ENCODE peak calls at places on chromosomes 12 and 14, in four cellular contexts. B is body of pancreas, I is A549, Q is HCT116. W is an unnamed sample. For H3K4me1, the result is how much of the 10 kb centered on the place peaks cover.

GRCh38 chr12:119819322-119819721 is 57.8 kb downstream of the CIT start:
- DNase-seq in B (no peak), I (no peak), Q (no peak), W (no peak)

GRCh38 chr12:75447695-75448393 is 32.7 kb upstream of the GLIPR1 start:
- DNase-seq in B (no peak), I (no peak), Q (no peak), W (no peak)

GRCh38 chr12:94134226-94134795 is 14.1 kb upstream of the PLXNC1 start:
- DNase-seq in B (no peak), I (peak), Q (peak), W (no peak)

GRCh38 chr12:100403446-100403845 is 46.6 kb downstream of the SLC17A8 start:
- DNase-seq in B (no peak), I (peak), Q (no peak), W (no peak)

GRCh38 chr12:125272252-125272980 is 207.2 kb downstream of the AACS start:
- DNase-seq in B (no peak), I (no peak), Q (no peak), W (no peak)

GRCh38 chr14:32514236-32514635 is 185.1 kb downstream of the AKAP6 start:
- DNase-seq in B (no peak), I (peak), Q (no peak), W (no peak)

GRCh38 chr12:131642101-131642540 is 68.8 kb upstream of the SFSWAP start:
- DNase-seq in B (no peak), I (peak), Q (peak), W (no peak)

GRCh38 chr12:89671469-89671868 is 37.2 kb downstream of the ATP2B1 start:
- DNase-seq in B (no peak), I (no peak), Q (no peak), W (no peak)

GRCh38 chr12:77113971-77114370 is 48.6 kb upstream of the E2F7 start:
- DNase-seq in B (no peak), I (no peak), Q (no peak), W (no peak)

GRCh38 chr12:110744176-110744575 is 1.5 kb upstream of the PPP1CC start:
- DNase-seq in B (peak), I (peak), Q (no peak), W (no peak)

GRCh38 chr12:39000370-39000769 is 95.0 kb upstream of the CPNE8 start:
- DNase-seq in B (no peak), I (no peak), Q (no peak), W (no peak)

GRCh38 chr14:59208224-59208814 is 19.9 kb downstream of the DAAM1 start:
- DNase-seq in B (no peak), I (no peak), Q (no peak), W (no peak)
- H3K4me1 ChIP-seq in B (under half), I (under half), Q (under half), W (under half)

DNA sequence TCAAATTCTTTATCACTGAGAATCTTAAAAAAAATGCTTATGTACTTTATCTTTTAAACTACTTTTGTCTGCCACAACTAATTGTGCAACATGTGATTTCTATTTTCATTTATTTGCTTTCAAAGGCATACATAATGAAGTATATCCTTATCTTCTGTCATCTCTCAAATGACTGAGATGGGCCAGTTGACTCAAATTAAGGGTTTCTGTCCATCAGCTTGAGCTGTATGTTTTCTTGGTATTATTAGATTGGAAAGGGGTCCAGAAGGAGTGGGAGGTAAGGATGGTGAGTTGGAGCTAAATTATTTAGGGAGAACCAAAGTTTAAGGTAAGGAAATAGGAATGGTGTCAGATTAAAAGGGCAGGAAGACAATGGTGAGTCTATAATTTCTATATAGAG is 408.4 kb upstream of the SEL1L start:
- DNase-seq in B (no peak), I (no peak), Q (no peak), W (no peak)
- TF ChIP-seq POLR2A in B (no peak), I (no peak), Q (no peak), W (no peak)

GRCh38 chr14:23605931-23606585 is 27.5 kb upstream of the JPH4 start:
- DNase-seq in B (no peak), I (no peak), Q (no peak), W (no peak)
- H3K4me1 ChIP-seq in B (half or more), I (under half), Q (under half), W (under half)

DNA sequence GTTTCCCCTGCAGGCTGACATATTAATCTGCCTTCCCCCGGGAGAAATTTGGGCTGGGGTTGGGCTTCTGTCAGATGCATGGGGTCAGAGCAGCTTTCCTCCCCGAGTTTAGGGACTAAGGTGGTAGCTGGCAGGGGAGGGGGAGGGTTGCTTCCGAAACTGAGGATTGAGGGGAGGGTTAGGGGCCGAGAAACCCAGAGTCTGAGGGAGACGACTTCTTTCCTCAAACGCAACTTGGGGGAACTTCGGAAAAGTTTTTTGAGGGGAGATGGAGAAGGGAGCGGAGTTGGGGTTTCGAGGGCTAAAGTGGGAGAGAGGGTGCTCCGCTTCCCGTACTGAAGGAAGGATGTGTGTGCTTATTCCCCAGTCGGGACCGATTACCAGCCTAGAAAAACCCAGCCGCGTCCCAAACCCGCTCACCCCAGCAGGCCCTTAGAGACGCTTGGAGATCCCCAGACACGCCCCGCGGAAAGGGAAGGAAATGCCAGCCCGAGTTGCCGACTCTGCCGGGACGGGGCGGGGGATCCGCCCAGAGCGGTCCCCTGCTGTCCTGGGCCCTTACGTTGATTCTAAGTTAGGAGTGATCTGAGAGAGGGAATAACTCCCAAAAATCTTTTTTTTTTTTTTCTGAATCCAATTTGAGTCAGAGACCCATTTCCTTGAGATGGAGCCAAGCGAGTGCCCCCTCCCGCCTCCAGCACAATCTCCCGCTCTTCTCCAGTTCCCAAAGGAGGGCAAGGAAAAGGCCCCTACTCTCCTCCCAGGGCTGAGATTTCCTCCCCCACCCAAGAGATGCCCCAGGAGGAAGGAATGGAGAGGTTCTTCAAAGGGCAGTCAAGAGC is 61.9 kb downstream of the SMUG1 start:
- DNase-seq in B (peak), I (no peak), Q (no peak), W (peak)
- TF ChIP-seq POLR2A in B (no peak), I (no peak), Q (no peak), W (no peak)

GRCh38 chr14:63895510-63895909 is 42.7 kb downstream of the SYNE2 start:
- DNase-seq in B (no peak), I (no peak), Q (no peak), W (peak)

GRCh38 chr14:63887899-63888298 is 35.1 kb downstream of the SYNE2 start:
- DNase-seq in B (no peak), I (no peak), Q (no peak), W (no peak)

GRCh38 chr14:63893701-63894458 is 41.1 kb downstream of the SYNE2 start:
- DNase-seq in B (peak), I (peak), Q (no peak), W (no peak)

GRCh38 chr14:63890553-63890952 is 37.7 kb downstream of the SYNE2 start:
- DNase-seq in B (peak), I (no peak), Q (no peak), W (no peak)

GRCh38 chr14:63891148-63891964 is 38.6 kb downstream of the SYNE2 start:
- DNase-seq in B (peak), I (no peak), Q (no peak), W (no peak)
- H3K4me1 ChIP-seq in B (half or more), I (under half), Q (under half), W (half or more)

DNA sequence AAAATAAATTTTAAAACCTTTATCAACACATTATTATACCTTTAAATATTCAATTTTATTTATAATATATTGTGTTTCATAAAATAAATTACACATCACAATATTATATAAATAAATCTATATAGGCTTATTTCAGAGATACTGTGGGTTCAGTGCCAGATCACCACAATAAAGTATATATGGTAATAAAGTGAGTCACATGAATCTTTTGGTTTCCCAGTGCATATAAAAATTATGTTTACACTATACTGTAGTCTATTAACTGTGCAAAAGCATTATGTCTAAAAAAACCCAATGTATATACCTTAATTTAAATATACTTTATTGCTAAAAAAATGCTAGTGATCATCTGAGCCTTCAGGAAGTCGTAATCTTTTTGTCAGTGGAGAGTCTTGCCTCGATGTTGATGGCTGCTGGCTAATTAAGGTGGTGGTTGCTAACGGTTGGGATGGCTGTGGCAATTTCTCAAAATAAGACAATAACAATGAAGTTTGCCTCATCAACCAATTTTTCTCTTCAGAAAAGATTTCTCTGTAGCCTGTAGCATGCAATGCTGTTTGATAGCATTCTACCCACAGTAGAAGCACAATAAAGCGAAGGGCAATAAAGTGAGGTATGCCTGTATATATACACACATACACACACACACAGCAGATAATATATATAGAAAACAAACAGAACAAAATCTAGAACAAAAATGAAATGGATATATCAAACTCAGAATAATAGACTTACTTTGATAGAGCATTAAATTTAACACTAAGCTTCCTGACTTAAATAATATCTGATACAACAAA is 32.4 kb downstream of the CCDC59 start:
- DNase-seq in B (no peak), I (no peak), Q (no peak), W (no peak)
- TF ChIP-seq POLR2A in B (no peak), I (no peak), Q (no peak), W (no peak)

DNA sequence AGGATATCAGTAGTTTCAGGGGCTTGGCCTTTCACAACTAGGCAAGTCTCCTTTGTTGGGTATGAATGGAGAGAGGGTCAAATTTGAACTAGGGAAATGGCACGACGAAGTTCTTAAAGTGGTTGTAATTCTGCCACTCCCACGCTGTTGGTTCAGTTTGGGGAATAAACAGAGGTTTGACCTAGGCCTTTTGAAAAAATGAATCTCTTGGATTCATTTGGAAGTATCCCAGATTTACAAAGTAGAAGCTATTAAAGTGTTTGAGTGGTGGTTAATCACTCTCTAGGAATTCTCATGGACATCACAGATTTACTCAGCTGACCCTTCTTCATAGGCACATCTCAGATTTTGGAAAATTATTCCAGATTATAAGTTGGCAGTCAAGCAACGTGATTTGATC is 14.8 kb downstream of the BATF start:
- DNase-seq in B (no peak), I (no peak), Q (no peak), W (no peak)
- H3K4me1 ChIP-seq in B (under half), I (under half), Q (under half), W (under half)

DNA sequence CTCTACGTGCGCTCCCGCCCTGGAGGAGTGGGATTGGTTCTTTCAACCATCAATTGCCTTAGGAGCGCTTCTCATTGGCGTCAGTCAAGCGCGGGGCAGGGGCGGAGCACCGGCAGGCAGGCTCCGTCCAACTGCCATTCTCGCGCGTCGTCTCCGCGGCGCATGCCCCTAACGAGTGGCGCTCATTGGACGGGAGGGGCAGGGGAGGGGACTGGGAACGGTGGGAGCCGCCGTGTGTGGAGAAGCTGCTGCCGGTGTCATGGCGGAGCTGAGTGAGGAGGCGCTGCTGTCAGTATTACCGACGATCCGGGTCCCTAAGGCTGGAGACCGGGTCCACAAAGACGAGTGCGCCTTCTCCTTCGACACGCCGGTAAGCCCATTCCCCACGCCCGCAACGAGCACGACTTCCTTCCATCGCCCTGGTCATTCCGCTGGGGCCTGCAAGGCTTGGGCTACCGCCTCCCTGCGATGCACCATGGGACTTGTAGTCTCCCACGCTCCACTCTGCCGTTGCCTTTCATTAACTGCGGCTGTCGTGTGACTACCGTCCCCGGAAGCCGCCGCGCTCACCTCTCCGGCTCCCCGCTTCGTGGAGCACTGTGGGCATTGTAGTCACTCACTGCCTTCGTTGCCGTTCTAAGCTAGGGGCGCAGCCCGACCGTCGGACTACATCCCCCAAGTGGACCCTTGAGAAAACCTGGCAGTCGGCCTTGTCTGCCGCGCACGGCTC is at the start of gene USP5:
- DNase-seq in B (peak), I (peak), Q (peak), W (peak)
- TF ChIP-seq POLR2A in B (no peak), I (peak), Q (no peak), W (no peak)

GRCh38 chr12:122080149-122081107 is 1.9 kb downstream of the MLXIP start:
- DNase-seq in B (peak), I (peak), Q (no peak), W (peak)
- H3K4me1 ChIP-seq in B (under half), I (under half), Q (under half), W (under half)

DNA sequence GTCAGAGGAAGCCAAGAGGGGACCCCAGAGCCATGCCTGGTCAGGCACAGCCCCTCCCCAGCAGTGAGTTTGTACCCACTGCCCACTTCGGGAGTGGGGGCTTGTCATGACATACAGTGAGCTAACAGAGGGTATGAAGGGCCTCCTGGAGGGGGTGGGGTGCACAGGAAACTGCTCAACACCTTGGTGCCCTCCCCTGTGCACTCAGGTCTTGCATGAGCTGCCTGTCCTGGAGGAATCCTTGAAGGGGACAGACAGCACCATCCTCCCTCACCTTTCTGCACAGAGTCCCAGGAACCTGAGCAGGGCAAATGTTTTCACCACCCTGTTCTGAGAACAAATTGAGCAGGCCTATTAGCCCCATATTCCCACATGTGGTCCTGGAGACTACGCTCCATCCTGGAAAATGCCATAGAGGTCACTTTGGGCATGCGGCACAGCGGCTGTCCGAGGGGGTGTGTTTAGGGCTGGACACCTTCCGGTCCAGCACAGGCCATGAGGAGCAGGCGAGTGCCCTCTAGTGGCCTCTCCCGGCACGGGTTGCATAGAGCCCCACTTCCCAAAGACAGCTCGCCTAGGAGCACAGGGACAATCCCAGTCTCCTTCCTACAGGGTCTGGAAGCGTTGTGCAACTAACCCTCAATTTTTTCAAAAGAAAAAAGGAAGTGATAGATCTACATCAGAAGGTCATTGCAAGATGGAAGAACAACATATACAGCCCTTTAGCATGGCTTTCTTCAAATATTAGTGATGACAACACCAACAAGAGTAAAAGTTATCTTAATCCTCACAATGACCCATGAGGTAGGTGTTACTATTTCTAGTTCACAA is 31.9 kb upstream of the ZFP36L1 start:
- DNase-seq in B (peak), I (peak), Q (peak), W (peak)
- TF ChIP-seq POLR2A in B (no peak), I (no peak), Q (no peak), W (no peak)

W was measured in thyroid gland.